ENCODE peak calls at places on chromosome 10, in five cellular contexts. X is K562, S is A549, E is GM12878, I is H1. A is an unnamed sample.

GRCh38 chr10:72567421-72567820 is 58.5 kb downstream of the MICU1 start:
- DNase-seq in S (peak), X (no peak), I (no peak), E (no peak), A (no peak)

GRCh38 chr10:62895058-62895457 is 78.9 kb upstream of the EGR2 start:
- DNase-seq in S (no peak), X (no peak), E (no peak), I (no peak), A (no peak)

GRCh38 chr10:11874568-11875182 is 51.5 kb downstream of the PROSER2 start:
- DNase-seq in X (peak), E (peak), S (peak), I (no peak), A (peak)

GRCh38 chr10:55367555-55367954 is 566.5 kb upstream of the PCDH15 start:
- DNase-seq in S (no peak), I (no peak), X (no peak), E (no peak), A (no peak)

GRCh38 chr10:114053946-114054345 is 10.3 kb downstream of the ADRB1 start:
- DNase-seq in S (no peak), I (no peak), X (no peak), E (no peak), A (no peak)

GRCh38 chr10:47244560-47245500 is 55.2 kb upstream of the GDF10 start:
- DNase-seq in X (peak), E (no peak), S (no peak), I (no peak), A (no peak)

GRCh38 chr10:86169506-86170254 is 196.9 kb downstream of the GRID1 start:
- DNase-seq in S (no peak), X (no peak), I (no peak), E (no peak), A (no peak)

GRCh38 chr10:77533887-77534278 is 103.7 kb downstream of the KCNMA1 start:
- DNase-seq in I (no peak), S (no peak), E (no peak), X (no peak), A (no peak)

GRCh38 chr10:34507217-34507616 is 307.9 kb downstream of the PARD3 start:
- DNase-seq in X (no peak), S (no peak), I (no peak), E (no peak), A (no peak)

GRCh38 chr10:21926949-21927348 is 76.6 kb downstream of the DNAJC1 start:
- DNase-seq in S (peak), X (peak), I (no peak), E (no peak), A (peak)

GRCh38 chr10:80041162-80041561 is 37.3 kb upstream of the TMEM254 start:
- DNase-seq in E (no peak), S (no peak), I (no peak), X (no peak), A (no peak)

GRCh38 chr10:80051993-80052392 is 26.5 kb upstream of the TMEM254 start:
- DNase-seq in E (no peak), S (no peak), I (no peak), X (no peak), A (no peak)

GRCh38 chr10:80050752-80051151 is 27.7 kb upstream of the TMEM254 start:
- DNase-seq in S (no peak), X (no peak), E (no peak), I (no peak), A (no peak)

GRCh38 chr10:80046629-80047441 is 31.6 kb upstream of the TMEM254 start:
- DNase-seq in S (peak), E (no peak), X (peak), I (peak), A (peak)
- TF ChIP-seq KDM1A in S (no peak), E (no peak), X (no peak), I (no peak), A (no peak)

GRCh38 chr10:82953909-82954308 is 1078.9 kb downstream of the NRG3 start:
- DNase-seq in S (no peak), E (no peak), X (no peak), I (no peak), A (no peak)
- TF ChIP-seq KDM1A in S (no peak), E (no peak), X (no peak), I (no peak), A (no peak)

DNA sequence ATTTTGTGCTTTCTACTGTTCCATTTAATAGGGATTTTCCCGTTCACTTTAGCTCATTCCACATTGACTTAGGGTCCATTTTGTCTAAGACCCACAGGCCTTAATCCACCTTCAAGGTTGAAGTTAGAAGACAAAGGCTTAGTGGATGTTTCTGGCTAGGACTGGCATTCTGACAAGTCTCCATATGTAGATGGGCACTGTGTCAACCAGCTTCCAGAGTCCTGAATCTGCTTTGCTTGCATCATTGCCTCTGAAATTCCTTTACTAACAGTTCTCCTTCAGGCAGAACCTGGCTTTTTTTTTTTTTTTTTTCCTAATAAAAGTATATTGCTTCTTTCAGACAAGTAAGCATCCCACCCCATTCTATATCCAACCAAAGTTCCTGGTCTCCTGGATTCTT is 69.6 kb upstream of the PDCD4 start:
- DNase-seq in I (no peak), S (no peak), X (no peak), E (no peak), A (no peak)
- TF ChIP-seq KDM1A in I (no peak), S (no peak), X (no peak), E (no peak), A (no peak)

DNA sequence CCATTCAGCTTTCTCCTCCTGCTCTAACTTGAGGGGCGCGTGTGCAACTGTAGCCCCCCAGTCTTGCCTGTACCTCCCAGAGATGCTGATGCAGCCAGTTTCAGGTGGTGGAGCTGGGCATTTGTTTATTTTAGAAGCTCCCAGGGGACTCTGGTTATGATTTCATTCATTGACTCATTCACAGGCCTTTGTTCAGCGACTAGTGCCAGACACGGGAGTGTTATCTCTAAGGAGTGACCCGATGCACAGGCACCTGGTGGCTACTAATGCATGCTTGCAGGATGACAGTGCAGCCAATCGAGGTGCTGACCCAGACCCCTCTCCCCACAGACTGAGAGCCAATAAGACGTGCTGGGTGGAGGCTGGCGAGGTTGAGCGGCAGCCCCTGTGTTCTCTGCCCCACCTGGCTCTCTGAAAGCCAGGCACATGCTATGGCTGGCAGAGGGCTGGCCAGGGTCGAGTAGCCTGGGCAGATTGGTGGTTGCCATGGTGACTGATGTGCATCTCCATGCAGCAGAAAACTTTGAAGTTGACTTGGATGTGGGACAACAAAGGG is 19.7 kb upstream of the SLC18A2 start:
- DNase-seq in E (no peak), S (peak), X (no peak), I (no peak), A (peak)
- TF ChIP-seq KDM1A in E (no peak), S (no peak), X (no peak), I (no peak), A (no peak)

DNA sequence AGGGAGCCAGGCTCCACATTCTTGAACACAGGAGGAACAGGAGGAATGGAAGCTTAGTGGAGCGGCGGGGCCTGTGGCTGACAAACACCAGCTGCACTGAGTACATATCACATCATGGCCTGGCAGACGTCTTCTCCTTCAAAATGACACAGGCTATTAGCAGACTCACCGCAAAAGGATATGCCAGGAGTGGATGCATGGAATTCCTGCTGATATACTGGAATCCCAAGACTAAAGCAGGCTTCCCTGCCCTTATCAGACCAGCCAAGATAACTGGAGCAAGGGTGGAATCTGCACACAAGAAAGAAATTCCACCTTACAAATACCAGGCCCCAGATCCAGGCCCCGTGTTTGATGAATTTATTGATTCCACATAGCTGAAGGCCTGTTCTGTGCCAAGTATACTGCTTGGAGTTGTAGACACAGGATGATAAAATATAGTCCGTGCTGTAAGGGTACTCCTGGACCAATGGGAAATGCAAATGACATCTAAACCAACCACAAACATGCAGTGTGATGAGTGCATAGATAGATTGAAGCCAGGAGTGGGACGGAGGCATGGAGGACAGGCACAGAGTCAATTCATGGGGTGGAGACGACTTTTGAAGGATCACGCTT is 480.5 kb upstream of the ZMIZ1 start:
- DNase-seq in S (no peak), I (no peak), X (no peak), E (no peak), A (peak)
- TF ChIP-seq KDM1A in S (no peak), I (no peak), X (no peak), E (no peak), A (no peak)

GRCh38 chr10:14547826-14548225 is 217.1 kb upstream of the FRMD4A start:
- DNase-seq in X (peak), I (no peak), S (no peak), E (no peak), A (no peak)

GRCh38 chr10:14543904-14544210 is 213.1 kb upstream of the FRMD4A start:
- DNase-seq in I (no peak), X (no peak), E (no peak), S (no peak), A (no peak)

GRCh38 chr10:14543048-14543903 is 212.6 kb upstream of the FRMD4A start:
- DNase-seq in S (no peak), E (no peak), I (no peak), X (no peak), A (no peak)

GRCh38 chr10:14548474-14548873 is 217.8 kb upstream of the FRMD4A start:
- DNase-seq in I (no peak), E (no peak), X (peak), S (no peak), A (no peak)

GRCh38 chr10:14545827-14546226 is 215.1 kb upstream of the FRMD4A start:
- DNase-seq in X (no peak), I (no peak), E (no peak), S (no peak), A (no peak)
- TF ChIP-seq KDM1A in X (no peak), I (no peak), E (no peak), S (no peak), A (no peak)

GRCh38 chr10:98417973-98418372 is 3.0 kb upstream of the PYROXD2 start:
- DNase-seq in I (no peak), S (no peak), E (no peak), X (no peak), A (no peak)

GRCh38 chr10:98416989-98417388 is 2.0 kb upstream of the PYROXD2 start:
- DNase-seq in E (no peak), I (no peak), S (no peak), X (no peak), A (no peak)

GRCh38 chr10:98417481-98417959 is 2.5 kb upstream of the PYROXD2 start:
- DNase-seq in I (no peak), X (no peak), E (no peak), S (no peak), A (no peak)

GRCh38 chr10:98415710-98416077 is 712 bp upstream of the PYROXD2 start:
- DNase-seq in E (no peak), X (no peak), S (no peak), I (no peak), A (peak)

DNA sequence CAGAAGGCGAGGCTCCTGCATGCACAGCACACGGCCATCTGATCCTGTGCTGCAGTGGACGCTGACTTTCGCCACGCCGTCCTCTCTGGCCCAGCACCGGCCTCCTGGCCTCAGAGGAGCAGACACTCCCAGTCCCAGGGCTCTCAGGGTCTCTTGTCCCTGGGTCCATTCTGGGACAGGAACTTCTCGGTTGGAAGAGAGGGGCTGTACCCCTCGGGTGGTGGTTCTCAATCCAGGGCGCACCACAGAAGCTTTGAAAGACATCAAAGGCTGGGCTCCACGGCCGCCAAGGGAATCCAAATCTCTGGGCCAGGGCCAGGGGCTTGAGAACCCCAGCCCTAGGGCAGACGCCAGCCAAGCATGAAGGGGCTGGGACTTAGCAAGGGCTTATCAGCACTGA is 1.6 kb upstream of the PYROXD2 start:
- DNase-seq in E (no peak), X (no peak), S (no peak), I (no peak), A (no peak)
- TF ChIP-seq KDM1A in E (no peak), X (no peak), S (no peak), I (no peak), A (no peak)

GRCh38 chr10:132678436-132679216 is 107.3 kb downstream of the NKX6-2 start:
- DNase-seq in I (no peak), X (no peak), S (no peak), E (no peak), A (no peak)
- TF ChIP-seq KDM1A in I (no peak), X (no peak), S (no peak), E (no peak), A (no peak)

GRCh38 chr10:44517635-44518034 is 132.7 kb upstream of the CXCL12 start:
- DNase-seq in X (peak), E (no peak), S (no peak), I (no peak), A (peak)
- TF ChIP-seq KDM1A in X (no peak), E (no peak), S (no peak), I (no peak), A (no peak)

DNA sequence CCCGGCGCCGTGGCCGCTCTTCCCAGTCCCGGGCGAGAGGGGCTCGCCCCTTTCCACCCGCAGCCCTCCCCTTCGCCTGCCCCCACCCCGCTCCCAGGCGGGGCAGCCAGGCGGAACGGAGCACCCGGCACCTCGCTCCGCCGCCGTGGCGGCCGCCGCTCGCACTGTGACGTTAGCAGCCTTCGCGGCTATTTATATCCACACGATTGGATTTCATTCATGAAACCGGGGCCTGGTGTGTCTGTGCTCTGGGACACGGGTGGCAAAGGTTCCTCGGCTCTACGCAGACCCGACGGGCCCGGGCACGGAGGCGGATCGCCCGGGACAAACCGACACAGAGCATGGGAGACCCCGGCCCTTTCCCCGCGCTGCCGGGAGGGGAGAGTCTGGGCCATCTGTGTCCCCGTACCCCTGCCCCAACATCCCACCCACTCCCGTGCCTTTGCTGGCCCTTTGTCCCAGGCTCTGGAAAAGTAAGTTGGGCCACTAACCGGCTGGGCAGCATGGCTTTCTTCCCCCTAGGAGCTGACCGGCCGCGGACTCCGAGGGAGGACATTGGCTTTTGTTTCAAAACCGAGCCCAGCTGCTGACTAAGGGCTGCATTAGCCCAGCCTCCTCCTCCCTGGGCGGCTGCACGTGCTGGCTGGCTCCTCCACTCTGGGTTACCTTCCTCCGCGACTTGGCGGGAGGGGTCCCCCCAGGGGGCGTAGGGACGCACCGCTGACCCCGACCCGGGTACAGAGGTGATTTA is at the start of gene RHOBTB1:
- DNase-seq in S (peak), I (no peak), E (no peak), X (peak), A (peak)
- TF ChIP-seq KDM1A in S (no peak), I (no peak), E (no peak), X (no peak), A (no peak)